ENCODE peak calls at places on chromosomes 13 and 19, in nine cellular contexts. I is heart right ventricle, N is foreskin fibroblast, L is AG04449, R is progenitor cell of endocrine pancreas, W is activated B cell treated with CpG ODN at 0.5 μM for 24 hours, Y is HFF-Myc, S is GM12864, K is GM13977. O is an unnamed sample.

GRCh38 chr13:49927755-49928154 is 8.4 kb downstream of the SPRYD7 start:
- DNase-seq in Y (no peak), W (no peak), K (no peak), R (no peak), I (no peak), L (peak; percentile 65), N (peak; percentile 36), S (no peak), O (no peak)

GRCh38 chr13:43942301-43942700 is 62.6 kb downstream of the LACC1 start:
- DNase-seq in S (no peak), L (no peak), R (no peak), I (no peak), W (no peak), Y (no peak), K (no peak), N (no peak), O (no peak)

GRCh38 chr19:18349524-18350128 is 9.2 kb downstream of the PGPEP1 start:
- DNase-seq in N (peak; percentile 65), K (peak; percentile 57), L (no peak), Y (no peak), R (no peak), W (peak; percentile 28), I (peak; percentile 48), S (no peak), O (peak; percentile 68)

GRCh38 chr13:76637651-76638111 is 248.5 kb downstream of the KCTD12 start:
- DNase-seq in L (no peak), I (no peak), S (no peak), Y (peak; percentile 80), R (no peak), K (no peak), N (peak; percentile 44), W (no peak), O (no peak)

GRCh38 chr19:38318595-38319142 is 976 bp upstream of the KCNK6 start:
- DNase-seq in L (no peak), S (no peak), I (peak; percentile 50), K (no peak), W (no peak), Y (no peak), N (no peak), R (no peak), O (no peak)

GRCh38 chr19:18483119-18483518 is 38.8 kb downstream of the ELL start:
- DNase-seq in W (no peak), R (no peak), Y (no peak), L (no peak), S (no peak), I (no peak), N (no peak), K (no peak), O (no peak)

GRCh38 chr13:47816835-47817234 is 184.2 kb downstream of the SUCLA2 start:
- DNase-seq in L (no peak), S (no peak), N (no peak), R (no peak), K (no peak), W (no peak), I (no peak), Y (no peak), O (no peak)

GRCh38 chr13:98411617-98412310 is 165.1 kb downstream of the STK24 start:
- DNase-seq in N (no peak), K (no peak), Y (no peak), R (no peak), S (no peak), L (no peak), W (no peak), I (no peak), O (peak; percentile 36)

GRCh38 chr19:34644991-34645461 is 31.9 kb downstream of the SCGB2B2 start:
- DNase-seq in L (no peak), K (no peak), S (no peak), R (no peak), I (no peak), Y (no peak), W (no peak), N (no peak), O (no peak)

GRCh38 chr19:42096255-42096837 is 20.4 kb downstream of the ZNF574 start:
- DNase-seq in N (no peak), S (no peak), L (no peak), R (no peak), K (no peak), Y (no peak), I (no peak), W (no peak), O (no peak)

GRCh38 chr19:36363845-36364244 is 15.2 kb downstream of the ZFP14 start:
- DNase-seq in Y (no peak), I (no peak), L (no peak), W (no peak), S (no peak), K (no peak), R (no peak), N (no peak), O (no peak)

GRCh38 chr19:17490411-17490810 is 20.1 kb downstream of the SLC27A1 start:
- DNase-seq in R (no peak), K (no peak), Y (no peak), L (no peak), W (no peak), N (no peak), I (no peak), S (no peak), O (no peak)

GRCh38 chr19:10339380-10339960 is at the start of gene ICAM3:
- DNase-seq in I (no peak), S (peak; percentile 45), Y (no peak), R (no peak), K (peak; percentile 68), W (peak; percentile 62), N (no peak), L (no peak), O (peak; percentile 49)

GRCh38 chr13:68176486-68176885 is 946.4 kb upstream of the PCDH9 start:
- DNase-seq in S (no peak), Y (no peak), L (no peak), K (no peak), R (no peak), N (no peak), I (no peak), W (no peak), O (no peak)

GRCh38 chr13:28658539-28658795 is 463 bp upstream of the POMP start:
- DNase-seq in I (no peak), K (no peak), S (no peak), Y (no peak), W (no peak), N (no peak), L (no peak), R (no peak), O (no peak)

GRCh38 chr19:35081201-35081600 is 34.4 kb upstream of the FXYD3 start:
- DNase-seq in N (no peak), I (no peak), K (no peak), R (no peak), L (no peak), W (no peak), S (no peak), Y (no peak), O (no peak)

GRCh38 chr19:49832556-49832955 is 14.5 kb downstream of the MED25 start:
- DNase-seq in N (peak; percentile 16), R (no peak), I (no peak), K (no peak), Y (no peak), W (no peak), S (no peak), L (no peak), O (no peak)

GRCh38 chr13:21749410-21749809 is 78.5 kb downstream of the FGF9 start:
- DNase-seq in I (no peak), Y (no peak), W (no peak), N (no peak), K (no peak), L (no peak), S (no peak), R (no peak), O (no peak)

GRCh38 chr19:19098703-19099632 is 35.2 kb downstream of the SLC25A42 start:
- DNase-seq in R (no peak), Y (no peak), K (no peak), L (no peak), S (no peak), I (no peak), W (no peak), N (no peak), O (no peak)

GRCh38 chr19:14536926-14537692 is 7.7 kb downstream of the TECR start:
- DNase-seq in Y (no peak), R (peak; percentile 59), N (no peak), K (peak; percentile 51), L (no peak), S (no peak), W (no peak), I (peak; percentile 73), O (peak; percentile 90)

DNA sequence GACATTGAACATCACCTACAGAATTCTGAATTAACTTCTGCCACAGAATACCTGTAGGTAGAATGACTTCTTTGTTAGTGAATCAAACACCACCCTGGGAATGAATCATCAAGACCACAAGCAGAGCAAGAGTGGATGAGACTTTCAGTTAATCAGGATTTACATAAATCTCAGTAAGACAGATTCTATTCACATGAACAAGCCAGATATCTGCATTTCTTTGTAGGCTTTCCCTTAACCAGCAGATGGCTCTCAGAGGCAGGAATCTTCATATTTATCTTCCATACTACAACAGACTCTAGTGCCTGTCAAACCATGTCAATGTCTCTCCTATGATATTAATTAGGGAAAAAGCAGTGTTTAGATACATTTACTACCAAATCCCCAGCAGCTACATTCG is 412.1 kb downstream of the KLF12 start:
- DNase-seq in Y (no peak), R (no peak), L (no peak), I (no peak), S (peak; percentile 30), K (peak; percentile 39), N (peak; percentile 20), W (no peak), O (no peak)
- TF ChIP-seq CTCF in Y (peak; percentile 11), R (no peak), L (peak; percentile 42), I (peak; percentile 21), S (peak; percentile 21), K (peak; percentile 51), N (peak; percentile 46), W (no peak), O (no peak)

GRCh38 chr13:91045351-91046034 is 302.0 kb upstream of the MIR17HG start:
- DNase-seq in I (no peak), R (no peak), N (no peak), W (no peak), K (peak; percentile 4), S (no peak), L (no peak), Y (no peak), O (no peak)
- TF ChIP-seq CTCF in I (peak; percentile 10), R (peak; percentile 61), N (no peak), W (no peak), K (peak; percentile 47), S (peak; percentile 28), L (no peak), Y (no peak), O (no peak)

GRCh38 chr13:75226092-75226491 is 255.9 kb downstream of the TBC1D4 start:
- DNase-seq in W (no peak), N (no peak), Y (no peak), L (no peak), I (no peak), S (no peak), K (no peak), R (no peak), O (peak; percentile 77)
- TF ChIP-seq CTCF in W (no peak), N (no peak), Y (no peak), L (no peak), I (no peak), S (no peak), K (no peak), R (no peak), O (no peak)

DNA sequence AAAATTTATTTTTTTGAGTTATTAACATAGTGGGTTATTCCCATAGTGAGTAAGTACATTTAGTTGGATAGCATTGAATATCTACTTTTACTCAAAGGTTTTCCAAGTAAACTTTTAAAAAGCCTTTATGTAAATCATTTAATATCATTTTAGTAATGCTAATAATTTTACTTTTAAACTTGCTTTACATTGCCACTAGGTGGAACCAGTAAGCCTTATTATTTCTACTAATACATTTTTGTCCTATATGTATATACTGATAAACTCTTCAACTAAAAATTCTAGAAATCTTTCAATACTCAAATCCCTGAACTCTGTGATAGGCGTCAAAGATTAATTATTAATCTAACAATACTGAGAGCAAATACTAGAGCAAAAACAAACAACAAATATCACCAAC is 1709.2 kb upstream of the PCDH20 start:
- DNase-seq in S (no peak), R (no peak), I (no peak), W (no peak), K (no peak), N (no peak), Y (no peak), L (no peak), O (no peak)
- TF ChIP-seq CTCF in S (no peak), R (peak; percentile 75), I (no peak), W (no peak), K (peak; percentile 32), N (peak; percentile 29), Y (no peak), L (peak; percentile 4), O (no peak)

O was measured in lung.